ENCODE peak calls at places on chromosomes 6 and 20, in five cellular contexts. B is endothelial cell of umbilical vein, K is hepatocyte, U is HepG2, C is mammary epithelial cell. D is an unnamed sample.

GRCh38 chr6:39422273-39422672 is 99.8 kb upstream of the KCNK16 start:
- DNase-seq in C (no peak), B (no peak), K (no peak), U (no peak), D (no peak)

GRCh38 chr20:45963059-45964011 is 8.7 kb downstream of the ZNF335 start:
- DNase-seq in K (peak), B (peak), C (no peak), U (peak), D (peak)

GRCh38 chr6:68876792-68877493 is 241.9 kb downstream of the ADGRB3 start:
- DNase-seq in U (peak), C (no peak), K (peak), B (no peak), D (peak)

GRCh38 chr6:40410792-40411191 is 176.4 kb downstream of the LRFN2 start:
- DNase-seq in C (no peak), K (no peak), B (no peak), U (no peak), D (no peak)

GRCh38 chr6:150741633-150742200 is 123.8 kb upstream of the MTHFD1L start:
- DNase-seq in K (no peak), B (peak), U (peak), C (no peak), D (peak)

GRCh38 chr6:43823879-43824740 is 54.1 kb downstream of the VEGFA start:
- DNase-seq in C (no peak), K (peak), U (peak), B (no peak), D (no peak)

GRCh38 chr6:162973975-162974374 is 246.2 kb downstream of the PACRG start:
- DNase-seq in C (no peak), U (no peak), K (no peak), B (no peak), D (no peak)

GRCh38 chr6:102571236-102571908 is 1177.9 kb downstream of the GRIK2 start:
- DNase-seq in B (no peak), K (no peak), U (no peak), C (no peak), D (peak)

GRCh38 chr6:83908813-83909212 is 49.3 kb downstream of the CYB5R4 start:
- DNase-seq in U (no peak), B (peak), K (no peak), C (peak), D (no peak)

GRCh38 chr6:83905648-83906047 is 46.2 kb downstream of the CYB5R4 start:
- DNase-seq in U (no peak), B (no peak), K (no peak), C (no peak), D (no peak)

GRCh38 chr6:83901624-83902023 is 42.1 kb downstream of the CYB5R4 start:
- DNase-seq in K (no peak), U (no peak), C (no peak), B (no peak), D (no peak)

DNA sequence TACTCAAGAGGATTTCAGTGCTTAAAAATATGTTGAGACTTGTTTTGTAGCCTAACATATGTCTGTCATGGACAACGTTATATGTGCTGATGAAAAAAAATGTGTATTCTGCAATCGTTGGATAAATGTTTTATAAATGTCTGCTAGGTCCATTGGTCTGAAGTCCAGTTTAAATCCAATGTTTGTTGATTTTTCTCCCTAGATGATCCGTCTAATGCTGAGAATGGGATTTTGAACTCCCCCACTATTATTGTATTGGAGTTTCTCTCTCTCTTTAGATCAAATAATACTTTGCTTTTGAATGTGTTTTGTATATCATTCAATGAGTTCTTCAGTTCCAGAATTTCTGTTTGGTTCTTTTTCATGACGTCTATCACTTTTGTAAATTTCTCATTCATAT is 44.9 kb downstream of the CYB5R4 start:
- DNase-seq in B (no peak), C (no peak), U (no peak), K (no peak), D (no peak)
- TF ChIP-seq EZH2 in B (no peak), C (no peak), U (no peak), K (no peak), D (no peak)

DNA sequence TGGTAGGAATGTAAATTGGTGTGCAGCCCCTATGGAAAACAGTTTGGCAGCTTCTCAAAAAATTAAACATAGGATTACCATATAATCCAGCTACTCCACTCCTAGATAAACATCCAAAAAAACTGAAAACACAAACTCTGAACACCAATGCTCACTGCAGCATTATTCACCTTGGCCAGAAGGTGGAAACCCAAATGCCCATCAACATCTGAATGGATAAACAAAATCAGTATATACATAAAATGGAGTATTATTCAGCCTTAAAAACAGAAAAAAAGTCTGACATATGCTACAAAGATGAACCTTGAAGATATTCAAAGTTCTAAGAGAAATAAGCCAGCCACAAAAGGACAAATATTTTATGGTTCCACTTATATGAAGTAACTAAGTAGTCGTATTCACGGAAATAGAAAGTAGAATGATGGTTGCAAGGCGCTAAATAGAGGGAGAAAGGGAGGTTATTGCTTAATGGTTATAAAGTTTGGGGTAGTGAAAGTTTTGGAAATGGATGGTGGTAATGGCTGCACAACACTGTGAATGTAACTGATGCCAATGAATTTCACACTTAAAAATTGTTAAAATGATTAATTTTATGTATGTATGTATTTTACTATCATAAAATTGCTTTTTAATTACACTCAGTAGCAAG is 4.0 kb downstream of the PHF10 start:
- DNase-seq in U (no peak), B (no peak), K (no peak), C (no peak), D (peak)
- TF ChIP-seq CTCF in U (peak), B (no peak), K (peak), C (peak), D (no peak)

GRCh38 chr6:47308223-47308567 is 1.5 kb downstream of the TNFRSF21 start:
- DNase-seq in U (no peak), B (no peak), C (no peak), K (no peak), D (no peak)

GRCh38 chr6:47310131-47310480 is 401 bp upstream of the TNFRSF21 start:
- DNase-seq in U (no peak), K (no peak), C (no peak), B (no peak), D (no peak)

GRCh38 chr6:47307362-47308222 is 2.1 kb downstream of the TNFRSF21 start:
- DNase-seq in C (no peak), U (no peak), B (peak), K (no peak), D (no peak)

GRCh38 chr6:47308674-47309325 is 905 bp downstream of the TNFRSF21 start:
- DNase-seq in B (peak), K (peak), C (peak), U (no peak), D (peak)

DNA sequence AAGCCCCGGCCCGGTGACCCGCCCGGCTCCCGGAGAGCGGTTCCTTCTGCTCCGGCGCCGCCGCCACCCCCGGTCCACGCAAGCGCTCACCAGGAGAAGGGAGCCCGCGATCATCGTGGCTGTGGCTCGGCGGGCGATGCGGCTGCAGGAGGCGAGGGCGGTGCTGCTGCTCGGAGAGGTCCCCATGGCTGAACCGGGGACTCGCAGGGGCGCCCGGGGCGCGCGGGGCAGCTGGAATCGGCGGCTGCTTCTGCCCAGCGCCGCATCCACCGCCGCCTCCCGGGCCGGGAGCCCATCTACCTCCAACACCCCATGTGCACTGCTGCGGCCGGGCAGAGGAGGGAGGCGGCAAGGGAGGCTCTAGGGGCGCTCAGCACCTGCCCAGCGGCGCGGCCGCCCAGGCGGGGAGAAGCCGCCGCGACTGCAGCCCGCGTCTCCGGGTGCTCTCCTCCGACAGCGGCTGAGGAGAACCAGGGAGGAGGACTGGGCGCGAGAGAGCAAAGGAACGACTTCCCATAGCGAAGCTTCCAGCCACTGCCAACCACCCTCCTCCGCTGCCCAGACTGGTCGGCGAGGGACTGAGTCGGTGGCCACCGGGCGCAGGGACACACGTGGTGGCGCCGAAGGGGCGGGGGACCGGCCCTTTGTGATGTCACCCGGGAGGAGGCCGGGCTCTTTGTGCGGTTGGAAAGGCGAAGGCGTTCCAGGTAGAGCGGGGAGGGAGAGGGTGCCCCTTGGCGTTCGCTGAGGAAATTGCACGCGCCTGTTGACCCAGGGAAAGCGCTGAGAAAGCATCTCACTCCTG is at the start of gene TNFRSF21:
- DNase-seq in B (peak), C (peak), U (peak), K (peak), D (peak)
- TF ChIP-seq EZH2 in B (no peak), C (no peak), U (no peak), K (no peak), D (no peak)

DNA sequence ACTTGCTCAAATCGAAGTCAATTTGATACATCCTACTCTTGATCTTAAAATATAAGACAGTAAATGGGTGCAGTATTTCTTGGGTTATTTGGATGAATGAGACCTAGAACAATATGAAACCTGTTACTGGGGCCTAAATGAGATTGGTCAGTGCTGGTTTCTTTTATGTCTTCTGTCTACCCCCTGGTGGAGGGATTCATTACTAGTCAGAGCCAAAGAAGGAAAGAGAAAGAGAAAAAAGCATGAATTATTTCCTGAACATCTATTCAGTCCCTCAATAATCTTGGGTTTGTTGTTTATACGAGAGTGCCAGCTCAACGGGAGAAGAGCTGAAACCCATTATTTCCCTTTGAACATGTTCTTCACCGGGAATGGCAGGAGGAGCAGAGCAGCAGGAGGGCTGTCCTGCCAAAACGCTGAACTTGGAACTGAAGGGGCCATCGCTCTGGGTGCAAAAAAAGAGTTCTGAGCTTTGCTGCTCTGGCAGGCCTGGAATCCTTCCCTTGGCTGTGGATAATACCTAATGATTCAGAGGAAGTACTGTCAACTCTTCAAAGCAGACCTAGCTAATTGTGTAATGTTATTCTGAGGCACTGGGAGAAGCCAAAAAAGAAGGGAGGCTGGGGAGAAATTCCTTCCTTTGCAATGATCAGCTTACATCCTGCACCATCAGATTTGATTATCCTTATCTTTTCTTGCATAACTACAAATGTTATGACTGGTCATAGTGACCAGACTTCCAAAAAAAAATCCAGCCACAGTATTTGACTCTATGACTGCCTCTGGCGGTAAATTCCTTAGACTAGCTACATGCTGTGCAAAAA is 72.0 kb downstream of the BLOC1S5 start:
- DNase-seq in B (peak), U (peak), C (peak), K (peak), D (peak)
- TF ChIP-seq CTCF in B (peak), U (peak), C (peak), K (peak), D (peak)

GRCh38 chr6:89433637-89434499 is 916 bp downstream of the ANKRD6 start:
- DNase-seq in K (peak), B (no peak), C (peak), U (no peak), D (peak)
- TF ChIP-seq EZH2 in K (no peak), B (no peak), C (no peak), U (peak), D (no peak)

GRCh38 chr20:62900052-62900691 is 26.1 kb downstream of the DIDO1 start:
- DNase-seq in B (peak), U (peak), K (peak), C (peak), D (peak)

GRCh38 chr20:62898970-62899632 is 27.2 kb downstream of the DIDO1 start:
- DNase-seq in B (no peak), U (no peak), K (no peak), C (no peak), D (no peak)

GRCh38 chr20:62901891-62902290 is 24.4 kb downstream of the DIDO1 start:
- DNase-seq in K (no peak), B (no peak), U (no peak), C (no peak), D (no peak)

GRCh38 chr20:62899633-62900051 is 26.7 kb downstream of the DIDO1 start:
- DNase-seq in C (no peak), K (peak), U (peak), B (no peak), D (peak)

GRCh38 chr20:62900692-62901584 is 25.4 kb downstream of the DIDO1 start:
- DNase-seq in K (peak), U (peak), B (peak), C (peak), D (peak)
- TF ChIP-seq CTCF in K (peak), U (no peak), B (no peak), C (peak), D (peak)

DNA sequence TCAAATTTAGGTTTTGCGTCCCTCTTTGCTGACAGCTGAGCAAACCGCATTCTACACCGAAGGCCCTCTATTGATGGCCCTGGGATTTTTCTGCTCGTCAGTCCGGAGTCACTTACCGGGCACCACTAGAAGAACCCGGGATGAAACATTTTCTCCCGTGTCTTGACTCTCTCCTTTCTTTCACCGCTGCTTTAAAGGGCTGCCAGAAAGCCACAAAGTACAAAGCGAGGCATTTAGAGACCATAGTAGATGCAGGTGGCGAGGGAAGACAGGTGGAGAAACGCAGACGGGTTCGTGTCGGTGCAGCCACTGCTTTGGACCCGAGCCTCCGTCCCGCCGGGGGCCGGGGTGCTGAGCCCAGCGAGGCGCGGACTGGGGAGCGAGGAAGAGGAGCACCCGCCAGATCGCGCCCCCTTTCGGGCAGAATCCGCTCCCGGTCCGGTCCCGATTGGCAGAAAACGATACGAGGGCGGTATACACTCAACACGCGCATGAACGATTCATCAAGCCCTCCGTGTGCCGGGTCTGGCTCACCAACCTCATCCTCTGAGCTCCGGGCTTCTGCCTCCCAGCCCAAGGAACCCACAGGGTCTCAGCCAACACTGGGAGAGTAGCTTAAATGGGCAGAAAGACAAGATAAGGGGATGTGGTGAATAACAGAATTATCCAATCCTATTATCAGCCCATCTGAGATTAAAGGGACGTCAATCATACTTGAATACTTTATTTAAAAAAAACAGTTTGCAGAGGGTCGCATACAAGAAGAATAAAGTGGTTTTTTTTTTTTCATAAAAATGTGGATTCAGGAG is 84.9 kb downstream of the TRIM27 start:
- DNase-seq in K (peak), U (peak), B (peak), C (peak), D (peak)
- TF ChIP-seq EZH2 in K (no peak), U (no peak), B (no peak), C (no peak), D (no peak)

DNA sequence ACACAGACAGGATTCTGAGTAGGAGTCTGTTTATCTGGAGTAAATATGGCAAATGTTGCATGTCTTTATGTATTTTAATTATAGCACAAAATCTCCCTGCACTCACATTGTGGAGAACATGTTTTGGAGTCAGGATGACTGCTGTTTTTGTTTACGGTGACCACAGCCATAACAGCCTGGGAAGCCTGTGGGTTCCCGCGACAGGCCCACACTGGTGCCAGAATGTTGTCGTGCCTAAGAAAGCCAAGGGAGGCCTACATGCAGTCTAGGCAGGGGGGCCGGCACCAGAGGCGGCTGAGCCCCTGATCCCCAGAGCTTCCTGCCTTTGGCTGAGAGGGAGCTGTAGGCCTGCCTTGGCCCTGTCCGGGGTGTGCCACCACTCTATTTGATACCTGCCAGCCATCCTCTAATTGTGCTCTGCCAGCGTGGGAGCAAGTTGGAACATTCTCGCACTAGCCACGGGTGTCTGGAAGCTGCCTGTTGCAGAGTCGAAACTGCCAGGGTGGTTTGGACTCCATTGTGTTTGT is 46.6 kb downstream of the TBC1D7 start:
- DNase-seq in K (no peak), U (no peak), C (no peak), B (no peak), D (no peak)
- TF ChIP-seq CTCF in K (no peak), U (no peak), C (no peak), B (no peak), D (no peak)

GRCh38 chr6:134174790-134175531 is 122.5 kb upstream of the SLC2A12 start:
- DNase-seq in K (peak), U (peak), C (peak), B (peak), D (peak)
- TF ChIP-seq EZH2 in K (no peak), U (no peak), C (no peak), B (no peak), D (no peak)